ENCODE peak calls at places on chromosomes 4 and X, in six cellular contexts. M, D, Y, O, Z and I are unnamed samples.

GRCh38 chr4:19739101-19739651 is 512.5 kb upstream of the SLIT2 start:
- DNase-seq in Z (no peak), Y (no peak), O (no peak), D (peak; percentile 78), M (no peak), I (no peak)

GRCh38 chr4:184382189-184382846 is 92.0 kb downstream of the IRF2 start:
- DNase-seq in Y (no peak), O (peak; percentile 53), M (peak; percentile 33), D (no peak), Z (no peak), I (no peak)

GRCh38 chr4:84780719-84781118 is 185.8 kb downstream of the WDFY3 start:
- DNase-seq in Z (no peak), Y (no peak), D (no peak), O (no peak), M (no peak), I (no peak)

GRCh38 chr4:2667428-2667827 is 88.7 kb downstream of the TNIP2 start:
- DNase-seq in Z (no peak), O (no peak), D (no peak), Y (no peak), M (no peak), I (no peak)

GRCh38 chr4:52825311-52826090 is 36.6 kb upstream of the RASL11B start:
- DNase-seq in Z (no peak), D (peak; percentile 16), Y (no peak), M (peak; percentile 54), O (no peak), I (no peak)

GRCh38 chrX:100413231-100413630 is 3.2 kb upstream of the PCDH19 start:
- DNase-seq in O (peak; percentile 2), Z (no peak), Y (peak; percentile 31), M (peak; percentile 33), D (no peak), I (peak; percentile 56)

GRCh38 chr4:3233391-3234071 is 15.4 kb upstream of the MSANTD1 start:
- DNase-seq in O (no peak), D (no peak), M (no peak), Z (no peak), Y (peak; percentile 46), I (no peak)

GRCh38 chr4:41060352-41061318 is 153.7 kb downstream of the APBB2 start:
- DNase-seq in Y (no peak), M (no peak), O (no peak), Z (no peak), D (no peak), I (no peak)

GRCh38 chr4:152586668-152587067 is 50.8 kb upstream of the FBXW7 start:
- DNase-seq in M (peak; percentile 18), O (no peak), Z (no peak), D (no peak), Y (no peak), I (no peak)

GRCh38 chr4:8342651-8343050 is 73.1 kb downstream of the HTRA3 start:
- DNase-seq in D (no peak), Y (no peak), Z (peak; percentile 80), M (no peak), O (no peak), I (no peak)

GRCh38 chr4:9785926-9786325 is 4.5 kb downstream of the DRD5 start:
- DNase-seq in D (no peak), Z (no peak), O (no peak), M (no peak), Y (no peak), I (no peak)

GRCh38 chrX:12702509-12703091 is 88.6 kb upstream of the PRPS2 start:
- DNase-seq in Y (peak; percentile 9), D (peak; percentile 3), M (peak; percentile 1), O (no peak), Z (peak; percentile 60), I (peak; percentile 6)

GRCh38 chr4:115711575-115711974 is 598.2 kb upstream of the NDST4 start:
- DNase-seq in D (no peak), M (no peak), Z (no peak), O (no peak), Y (no peak), I (no peak)

GRCh38 chr4:155819066-155819465 is 47.0 kb downstream of the ASIC5 start:
- DNase-seq in M (no peak), Y (no peak), O (no peak), Z (no peak), D (no peak), I (no peak)

GRCh38 chrX:139199945-139200344 is 330.6 kb upstream of the F9 start:
- DNase-seq in Y (peak; percentile 10), D (no peak), M (no peak), Z (no peak), O (no peak), I (no peak)

GRCh38 chrX:20637351-20637750 is 370.6 kb upstream of the RPS6KA3 start:
- DNase-seq in Y (no peak), O (no peak), M (no peak), Z (no peak), D (no peak), I (no peak)

DNA sequence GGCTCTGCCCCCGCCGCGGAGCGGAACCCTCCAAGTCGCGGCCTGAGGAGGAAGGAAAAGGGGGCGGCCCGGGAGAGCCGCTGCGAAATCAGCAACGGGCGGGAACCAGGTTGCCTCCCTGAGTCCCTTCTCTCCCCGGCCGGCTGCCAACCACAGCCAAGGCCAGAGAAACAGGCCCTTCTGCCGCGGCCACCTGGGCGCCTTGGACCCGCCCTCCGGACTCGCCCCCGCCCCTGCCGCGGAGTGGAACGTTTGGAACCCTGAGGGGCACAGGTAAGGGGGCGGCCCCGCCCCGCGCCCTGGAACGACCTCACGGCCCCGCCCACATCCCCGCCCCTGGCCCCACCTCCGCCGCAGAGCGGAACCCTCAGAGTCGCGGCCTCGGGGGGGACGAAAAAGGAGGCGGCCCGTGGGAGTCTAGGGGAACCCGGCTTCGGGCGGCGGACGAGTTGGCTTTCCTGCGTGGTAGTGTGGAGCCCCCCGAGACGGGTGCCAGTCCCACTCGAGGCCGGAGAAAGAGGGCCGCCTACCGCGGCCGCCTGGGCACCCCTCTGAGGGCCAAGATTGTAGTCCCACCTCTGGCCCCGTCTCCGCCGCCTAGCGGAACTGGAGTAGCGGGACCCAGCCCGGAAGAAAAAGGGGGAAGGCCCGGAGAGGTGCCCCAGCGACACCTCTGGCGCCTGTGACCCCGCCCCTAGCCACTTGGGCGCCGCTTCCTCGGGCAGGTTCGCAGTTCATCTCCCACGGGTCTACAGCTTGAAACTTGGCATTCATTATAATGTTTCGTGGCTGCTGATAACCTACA is 669 bp upstream of the PHKA2 start:
- DNase-seq in Y (peak; percentile 88), M (peak; percentile 70), Z (peak; percentile 75), D (peak; percentile 62), O (peak; percentile 23), I (peak; percentile 60)
- TF ChIP-seq ZNF274 in Y (no peak), M (no peak), Z (no peak), D (no peak), O (no peak), I (no peak)

GRCh38 chrX:40092808-40093435 is 4.8 kb downstream of the BCOR start:
- DNase-seq in D (no peak), O (no peak), Y (no peak), M (no peak), Z (no peak), I (no peak)
- H3K4me1 ChIP-seq in D (peaks cover 69% of the 10 kb centered on the region), O (no peaks in the 10 kb centered on the region), Y (peaks cover 41% of the 10 kb centered on the region), M (peaks cover 53% of the 10 kb centered on the region), Z (peaks cover 13% of the 10 kb centered on the region), I (peaks cover 4% of the 10 kb centered on the region)

DNA sequence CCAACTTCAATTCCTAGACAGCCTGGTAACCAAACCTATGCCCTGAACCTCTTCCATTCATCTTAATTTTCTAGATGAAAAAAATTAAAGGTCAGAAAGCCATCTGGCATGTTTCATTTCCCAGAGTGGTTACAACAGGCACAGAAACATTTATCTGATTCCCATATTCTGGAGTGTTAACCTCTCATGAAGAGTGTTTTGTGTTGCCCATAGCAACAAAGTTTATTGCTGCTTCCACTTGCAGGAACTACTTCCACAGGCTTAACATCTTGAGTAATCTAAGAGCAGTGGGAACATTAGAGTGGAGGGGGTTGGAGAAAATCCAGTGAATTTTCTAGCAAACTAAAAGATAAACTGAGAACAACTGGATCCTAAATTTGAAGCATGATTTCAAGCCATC is 167.1 kb downstream of the MID1IP1 start:
- DNase-seq in Y (no peak), O (no peak), M (no peak), Z (no peak), D (no peak), I (no peak)
- TF ChIP-seq YY1 in Y (no peak), O (no peak), M (no peak), Z (no peak), D (no peak), I (no peak)

GRCh38 chr4:18568600-18568999 is 547.0 kb upstream of the LCORL start:
- DNase-seq in Y (no peak), M (no peak), O (no peak), Z (no peak), D (no peak), I (peak; percentile 5)
- TF ChIP-seq ZNF274 in Y (no peak), M (no peak), O (no peak), Z (no peak), D (no peak), I (no peak)